ENCODE peak calls at places on chromosomes 1 and 21, in eight cellular contexts. I, W, O, C, M, U, R and K are unnamed samples.

GRCh38 chr1:8394456-8395321 is 76.8 kb downstream of the SLC45A1 start:
- DNase-seq in I (no peak), M (no peak), O (peak), U (peak), W (no peak), R (no peak), C (no peak), K (no peak)

GRCh38 chr1:213464786-213465460 is 413.9 kb downstream of the RPS6KC1 start:
- DNase-seq in U (no peak), W (no peak), O (no peak), M (no peak), C (no peak), R (no peak), I (no peak), K (no peak)

GRCh38 chr1:203527013-203527412 is 33.1 kb downstream of the OPTC start:
- DNase-seq in W (no peak), I (no peak), U (no peak), R (no peak), M (no peak), O (no peak), C (no peak), K (no peak)

GRCh38 chr1:167121375-167122120 is 27.7 kb downstream of the STYXL2 start:
- DNase-seq in U (no peak), O (peak), I (peak), R (no peak), C (peak), W (peak), M (peak), K (no peak)

GRCh38 chr1:232726048-232726779 is 79.0 kb upstream of the MAP10 start:
- DNase-seq in W (no peak), I (no peak), O (no peak), C (no peak), U (no peak), M (no peak), R (no peak), K (no peak)

GRCh38 chr1:119729044-119729443 is 17.3 kb downstream of the PHGDH start:
- DNase-seq in C (no peak), O (no peak), U (no peak), M (no peak), I (no peak), W (no peak), R (no peak), K (no peak)

GRCh38 chr1:222697858-222698257 is 14.4 kb downstream of the AIDA start:
- DNase-seq in R (no peak), U (no peak), M (no peak), I (no peak), O (peak), W (no peak), C (no peak), K (no peak)

GRCh38 chr21:42006765-42007164 is 3.4 kb downstream of the ZBTB21 start:
- DNase-seq in R (no peak), I (no peak), U (no peak), M (no peak), W (no peak), O (no peak), C (no peak), K (no peak)

GRCh38 chr1:222404710-222405109 is 143.2 kb downstream of the HHIPL2 start:
- DNase-seq in M (no peak), C (no peak), O (no peak), R (no peak), U (no peak), W (no peak), I (no peak), K (no peak)

GRCh38 chr21:14993072-14993471 is 71.7 kb downstream of the NRIP1 start:
- DNase-seq in I (no peak), O (no peak), R (no peak), W (no peak), C (no peak), M (no peak), U (no peak), K (no peak)

GRCh38 chr1:9279172-9279840 is 13.4 kb upstream of the SPSB1 start:
- DNase-seq in C (no peak), I (no peak), M (no peak), U (no peak), R (peak), W (no peak), O (no peak), K (no peak)

GRCh38 chr1:214337536-214337935 is 56.6 kb downstream of the SMYD2 start:
- DNase-seq in R (no peak), M (no peak), O (peak), U (no peak), W (no peak), C (no peak), I (no peak), K (no peak)

GRCh38 chr1:92975551-92976232 is 14.4 kb upstream of the DIPK1A start:
- DNase-seq in I (no peak), U (no peak), C (no peak), R (no peak), W (no peak), M (no peak), O (no peak), K (no peak)

GRCh38 chr1:30512253-30512921 is 211.0 kb downstream of the MATN1 start:
- DNase-seq in R (peak), W (no peak), M (no peak), O (peak), I (no peak), U (no peak), C (no peak), K (no peak)

GRCh38 chr1:225477296-225477911 is 49.6 kb upstream of the LBR start:
- DNase-seq in I (no peak), O (no peak), R (no peak), W (no peak), U (no peak), C (no peak), M (peak), K (peak)

GRCh38 chr1:241738710-241739109 is 86.6 kb downstream of the WDR64 start:
- DNase-seq in C (no peak), O (no peak), M (no peak), W (no peak), I (no peak), U (no peak), R (no peak), K (no peak)

GRCh38 chr1:199173356-199173755 is 534.5 kb downstream of the PTPRC start:
- DNase-seq in U (peak), M (no peak), I (no peak), R (no peak), C (no peak), O (peak), W (no peak), K (no peak)

GRCh38 chr1:248807067-248807737 is 18.5 kb downstream of the SH3BP5L start:
- DNase-seq in U (no peak), C (peak), I (no peak), M (peak), W (peak), R (no peak), O (peak), K (no peak)

GRCh38 chr1:7781923-7782495 is 2.1 kb upstream of the PER3 start:
- DNase-seq in W (no peak), I (no peak), R (no peak), O (no peak), C (no peak), M (no peak), U (no peak), K (no peak)

GRCh38 chr1:14181191-14181793 is 417.2 kb upstream of the KAZN start:
- DNase-seq in R (no peak), U (no peak), W (no peak), O (no peak), M (no peak), C (no peak), I (no peak), K (no peak)

GRCh38 chr1:230408971-230409370 is 17.2 kb downstream of the PGBD5 start:
- DNase-seq in I (no peak), O (no peak), W (no peak), U (no peak), M (no peak), C (no peak), R (no peak), K (no peak)

GRCh38 chr1:8145525-8145924 is 119.4 kb upstream of the ERRFI1 start:
- DNase-seq in I (no peak), U (no peak), M (no peak), R (no peak), W (no peak), O (no peak), C (no peak), K (no peak)

GRCh38 chr1:72636636-72637035 is 354.3 kb upstream of the NEGR1 start:
- DNase-seq in R (no peak), M (no peak), W (no peak), I (no peak), O (peak), C (no peak), U (no peak), K (no peak)

GRCh38 chr1:23436520-23437354 is 12.2 kb upstream of the TCEA3 start:
- DNase-seq in R (no peak), U (no peak), M (no peak), C (peak), W (no peak), I (peak), O (no peak), K (no peak)

GRCh38 chr1:205381305-205381704 is 24.6 kb upstream of the KLHDC8A start:
- DNase-seq in O (no peak), W (no peak), I (no peak), M (no peak), C (no peak), R (no peak), U (no peak), K (no peak)

GRCh38 chr1:195663549-195664280 is 944.5 kb downstream of the KCNT2 start:
- DNase-seq in O (peak), U (peak), C (no peak), M (no peak), W (no peak), I (no peak), R (no peak), K (no peak)

GRCh38 chr1:62481681-62482080 is 44.8 kb downstream of the USP1 start:
- DNase-seq in M (no peak), U (peak), W (no peak), I (no peak), C (no peak), O (no peak), R (no peak), K (no peak)

GRCh38 chr21:41156128-41156527 is 11.8 kb upstream of the BACE2 start:
- DNase-seq in W (no peak), M (no peak), O (no peak), I (no peak), U (no peak), C (no peak), R (no peak), K (no peak)

GRCh38 chr1:203340112-203340804 is 10.7 kb downstream of the FMOD start:
- DNase-seq in M (peak), R (peak), O (peak), U (no peak), C (peak), I (peak), W (peak), K (no peak)

GRCh38 chr1:39204441-39205081 is at the start of gene MACF1:
- DNase-seq in C (peak), W (no peak), M (no peak), R (peak), I (no peak), U (peak), O (peak), K (no peak)

GRCh38 chr1:24154215-24154614 is 11.3 kb upstream of the IL22RA1 start:
- DNase-seq in R (no peak), I (no peak), M (no peak), O (no peak), W (no peak), C (no peak), U (no peak), K (no peak)

GRCh38 chr1:23524716-23525401 is 6.2 kb downstream of the E2F2 start:
- DNase-seq in U (no peak), R (no peak), W (no peak), C (no peak), I (no peak), M (no peak), O (no peak), K (no peak)

GRCh38 chr1:16007671-16008341 is 3.8 kb downstream of the SRARP start:
- DNase-seq in I (peak), U (no peak), C (no peak), O (no peak), W (no peak), M (no peak), R (no peak), K (no peak)

GRCh38 chr1:16009030-16009460 is 5.0 kb downstream of the SRARP start:
- DNase-seq in R (peak), I (peak), U (no peak), C (peak), M (peak), W (peak), O (peak), K (no peak)

GRCh38 chr1:16005597-16005996 is 1.6 kb downstream of the SRARP start:
- DNase-seq in R (no peak), M (no peak), C (no peak), W (no peak), I (peak), O (no peak), U (no peak), K (no peak)

GRCh38 chr1:16006010-16006409 is 2.0 kb downstream of the SRARP start:
- DNase-seq in W (no peak), R (no peak), O (no peak), C (no peak), U (no peak), M (no peak), I (peak), K (no peak)

DNA sequence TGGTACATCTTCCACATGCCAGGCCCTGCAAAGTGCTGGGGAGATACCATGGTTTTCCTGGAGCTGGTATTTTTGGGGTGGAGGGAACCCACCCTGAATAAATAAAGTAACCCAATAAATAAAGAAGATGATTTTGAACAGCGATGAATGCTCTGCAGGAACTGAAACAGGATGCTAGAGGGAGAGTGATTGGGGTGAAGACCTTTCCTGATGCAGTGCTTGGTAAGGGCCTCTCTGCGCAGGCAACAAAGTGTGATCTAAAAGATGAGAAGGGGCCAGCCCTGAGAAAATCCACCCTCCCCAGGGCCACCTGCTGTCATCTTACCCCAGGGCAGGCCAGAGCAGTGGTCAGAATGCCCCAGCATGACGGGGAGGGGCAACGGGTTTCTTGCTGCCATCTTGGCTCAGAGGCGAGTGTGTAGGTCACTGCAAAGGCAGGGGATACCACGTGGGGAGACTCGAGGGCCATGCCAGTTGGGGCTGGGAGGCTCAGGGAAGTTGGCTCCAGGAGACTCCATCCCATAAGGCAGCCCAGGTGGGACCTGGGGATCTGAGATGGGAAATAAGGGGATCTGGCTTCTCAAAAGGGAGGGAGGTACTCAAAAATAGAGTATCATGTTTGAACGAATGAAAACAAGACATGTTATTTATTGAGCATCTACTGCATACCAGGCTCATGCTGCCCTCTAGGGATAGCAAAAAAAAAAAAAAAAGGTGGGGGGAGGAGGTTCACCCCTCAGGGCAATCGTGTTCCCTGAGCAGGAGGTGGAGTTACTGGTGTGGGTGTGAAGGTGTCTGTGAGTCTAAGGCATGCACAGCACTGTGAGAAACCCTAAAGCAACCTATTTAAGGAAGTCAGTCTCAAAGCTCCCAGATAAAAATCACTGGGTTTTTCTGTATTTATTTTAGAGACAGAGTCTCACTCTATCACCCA is 2.8 kb downstream of the SRARP start:
- DNase-seq in O (peak), U (no peak), W (no peak), R (no peak), M (no peak), I (peak), C (no peak), K (no peak)
- TF ChIP-seq CTCF in O (peak), U (no peak), W (no peak), R (no peak), M (peak), I (no peak), C (no peak), K (no peak)

GRCh38 chr1:117657031-117657430 is 51.2 kb downstream of the TENT5C start:
- DNase-seq in C (no peak), R (no peak), O (peak), I (no peak), U (peak), W (no peak), M (no peak), K (no peak)
- TF ChIP-seq CTCF in C (no peak), R (no peak), O (no peak), I (no peak), U (no peak), W (no peak), M (no peak), K (no peak)

GRCh38 chr1:174174461-174175329 is 15.4 kb downstream of the RABGAP1L start:
- DNase-seq in M (no peak), I (no peak), R (no peak), U (no peak), C (no peak), O (no peak), W (no peak), K (no peak)
- TF ChIP-seq CTCF in M (no peak), I (no peak), R (no peak), U (no peak), C (no peak), O (no peak), W (no peak), K (no peak)

DNA sequence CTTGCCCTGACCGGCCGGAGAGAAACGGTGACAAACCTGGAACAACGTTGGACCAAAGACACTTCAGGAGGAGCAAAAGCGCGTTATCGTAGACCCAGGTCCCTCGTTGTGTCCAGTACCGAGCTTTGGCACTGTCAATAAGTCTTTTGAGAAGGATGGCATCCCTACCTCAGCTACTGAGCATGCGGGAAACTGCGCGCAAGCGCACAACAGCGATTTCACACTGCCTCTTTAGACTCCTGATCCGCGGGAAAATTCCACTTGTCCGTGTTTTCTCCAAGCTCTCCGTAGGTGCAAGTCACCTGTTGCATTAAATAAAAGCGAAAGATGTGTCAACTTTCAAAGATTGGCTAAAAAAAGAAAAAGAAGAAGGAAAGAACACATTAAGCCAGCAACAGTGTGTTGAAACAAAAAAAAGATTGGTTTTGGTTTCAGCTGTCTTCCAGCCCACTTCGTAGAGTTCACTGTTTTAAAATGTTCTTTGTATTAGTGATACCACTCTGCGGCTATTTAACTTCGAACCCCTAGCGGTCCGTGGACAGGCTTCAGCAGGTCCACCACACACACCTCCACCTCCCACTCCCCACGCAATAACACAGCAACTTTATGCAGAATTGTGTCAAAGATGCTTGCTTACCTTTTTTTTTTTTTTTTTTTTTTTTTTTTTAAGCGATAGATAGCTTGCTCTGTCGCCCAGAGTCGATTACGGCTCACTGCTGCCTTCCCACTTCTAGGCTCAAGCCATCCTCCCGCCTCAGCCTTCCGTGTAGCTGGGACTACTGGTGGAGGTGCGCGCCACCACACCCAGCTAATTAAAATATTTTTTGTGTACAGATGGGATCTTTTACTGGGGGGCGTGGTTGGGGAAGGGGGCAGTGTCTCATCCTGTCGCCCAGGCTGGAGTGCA is at the start of gene BPNT1:
- DNase-seq in R (peak), O (peak), W (peak), M (peak), U (peak), I (peak), C (peak), K (peak)
- TF ChIP-seq CTCF in R (no peak), O (no peak), W (peak), M (no peak), U (no peak), I (no peak), C (no peak), K (peak)